ENCODE peak calls at places on chromosomes 4 and X, in ten cellular contexts. E is GM20000; J is AG04450; A is activated T-helper 2 cell treated with anti-CD3 and anti-CD28 coated beads, Interferon-gamma antibody, Interleukin-2, Interleukin-4, amounts not matched to agents 10 μg/mL and 5 μg/mL and 100 μg/mL, durations not matched to agents 14 hours and 24 hours and 36 hours; S is CD4-positive, CD25-positive, alpha-beta regulatory T cell; P is tibial artery; G is osteoblast; D is lower lobe of right lung; K is fibroblast of lung; I is substantia nigra. H is an unnamed sample.

GRCh38 chr4:16887887-16888286 is 10.6 kb downstream of the LDB2 start:
- DNase-seq in E (no peak), J (no peak), A (no peak), S (no peak), P (no peak), G (no peak), D (no peak), K (no peak), I (no peak), H (no peak)

GRCh38 chr4:3106339-3107186 is 32.1 kb downstream of the HTT start:
- DNase-seq in E (peak), J (peak), A (peak), S (peak), P (peak), G (peak), D (peak), K (peak), I (peak), H (peak)

GRCh38 chr4:53592686-53593641 is 1.7 kb upstream of the LNX1 start:
- DNase-seq in E (no peak), J (no peak), A (no peak), S (no peak), P (peak), G (peak), D (peak), K (peak), I (no peak), H (no peak)

GRCh38 chr4:144353240-144353639 is 212.7 kb upstream of the GYPA start:
- DNase-seq in E (no peak), J (no peak), A (no peak), S (no peak), P (no peak), G (no peak), D (no peak), K (no peak), I (no peak), H (no peak)

GRCh38 chrX:39802906-39803305 is 294.9 kb downstream of the BCOR start:
- DNase-seq in E (no peak), J (no peak), A (no peak), S (no peak), P (no peak), G (no peak), D (no peak), K (no peak), I (no peak), H (no peak)

GRCh38 chrX:134294548-134294947 is 57.6 kb downstream of the CCDC160 start:
- DNase-seq in E (no peak), J (no peak), A (no peak), S (no peak), P (no peak), G (no peak), D (no peak), K (no peak), I (no peak), H (no peak)

GRCh38 chr4:69830529-69831269 is 29.2 kb downstream of the SULT1E1 start:
- DNase-seq in E (no peak), J (no peak), A (no peak), S (peak), P (no peak), G (no peak), D (no peak), K (peak), I (no peak), H (no peak)

GRCh38 chr4:110540606-110541440 is 64.9 kb downstream of the ENPEP start:
- DNase-seq in E (no peak), J (no peak), A (no peak), S (no peak), P (no peak), G (no peak), D (no peak), K (peak), I (no peak), H (peak)

H was measured in AG09319.